ENCODE peak calls at places on chromosomes 7 and 10, in six cellular contexts. One of them, this sample, is unnamed.
A peak's percentile ranks its signal among the peaks of the same experiment; 100 is the strongest.

GRCh38 chr10:27628631-27629030 is 117.0 kb downstream of the MKX start:
- DNase-seq in Caco-2: no peak
- DNase-seq in fibroblast of pulmonary artery: no peak
- DNase-seq in transverse colon: no peak
- DNase-seq in sigmoid colon: no peak
- DNase-seq in CD4-positive, alpha-beta memory T cell: no peak
- DNase-seq in this sample: no peak

GRCh38 chr7:46566375-46566774 is 645.3 kb upstream of the IGFBP3 start:
- DNase-seq in Caco-2: no peak
- DNase-seq in fibroblast of pulmonary artery: no peak
- DNase-seq in transverse colon: no peak
- DNase-seq in sigmoid colon: no peak
- DNase-seq in CD4-positive, alpha-beta memory T cell: no peak
- DNase-seq in this sample: no peak

GRCh38 chr10:29735628-29736324 is 101.0 kb upstream of the SVIL start:
- DNase-seq in Caco-2: peak; percentile 99
- DNase-seq in fibroblast of pulmonary artery: peak; percentile 67
- DNase-seq in transverse colon: peak; percentile 92
- DNase-seq in sigmoid colon: peak; percentile 96
- DNase-seq in CD4-positive, alpha-beta memory T cell: peak; percentile 77
- DNase-seq in this sample: peak; percentile 94

GRCh38 chr10:3755440-3756359 is 29.3 kb downstream of the KLF6 start:
- DNase-seq in Caco-2: peak; percentile 80
- DNase-seq in fibroblast of pulmonary artery: peak; percentile 93
- DNase-seq in transverse colon: no peak
- DNase-seq in sigmoid colon: no peak
- DNase-seq in CD4-positive, alpha-beta memory T cell: no peak
- DNase-seq in this sample: peak; percentile 80

GRCh38 chr7:74480861-74481417 is 27.2 kb downstream of the GTF2IRD1 start:
- DNase-seq in Caco-2: peak; percentile 55
- DNase-seq in fibroblast of pulmonary artery: peak; percentile 85
- DNase-seq in transverse colon: peak; percentile 64
- DNase-seq in sigmoid colon: peak; percentile 84
- DNase-seq in CD4-positive, alpha-beta memory T cell: no peak
- DNase-seq in this sample: peak; percentile 77

GRCh38 chr10:8059191-8059936 is 4.9 kb downstream of the GATA3 start:
- DNase-seq in Caco-2: no peak
- DNase-seq in fibroblast of pulmonary artery: no peak
- DNase-seq in transverse colon: no peak
- DNase-seq in sigmoid colon: no peak
- DNase-seq in CD4-positive, alpha-beta memory T cell: peak; percentile 48
- DNase-seq in this sample: no peak

GRCh38 chr7:25216837-25217236 is 11.4 kb downstream of the NPVF start:
- DNase-seq in Caco-2: peak; percentile 44
- DNase-seq in fibroblast of pulmonary artery: peak; percentile 72
- DNase-seq in transverse colon: no peak
- DNase-seq in sigmoid colon: no peak
- DNase-seq in CD4-positive, alpha-beta memory T cell: peak; percentile 34
- DNase-seq in this sample: peak; percentile 58

GRCh38 chr7:114818501-114818900 is 103.4 kb upstream of the MDFIC start:
- DNase-seq in Caco-2: no peak
- DNase-seq in fibroblast of pulmonary artery: peak; percentile 52
- DNase-seq in transverse colon: no peak
- DNase-seq in sigmoid colon: no peak
- DNase-seq in CD4-positive, alpha-beta memory T cell: no peak
- DNase-seq in this sample: peak; percentile 83

GRCh38 chr10:77187376-77187999 is 450.1 kb downstream of the KCNMA1 start:
- DNase-seq in Caco-2: no peak
- DNase-seq in fibroblast of pulmonary artery: no peak
- DNase-seq in transverse colon: no peak
- DNase-seq in sigmoid colon: no peak
- DNase-seq in CD4-positive, alpha-beta memory T cell: no peak
- DNase-seq in this sample: no peak

GRCh38 chr7:37694208-37695080 is 10.9 kb downstream of the GPR141 start:
- DNase-seq in Caco-2: peak; percentile 21
- DNase-seq in fibroblast of pulmonary artery: no peak
- DNase-seq in transverse colon: no peak
- DNase-seq in sigmoid colon: no peak
- DNase-seq in CD4-positive, alpha-beta memory T cell: no peak
- DNase-seq in this sample: no peak

GRCh38 chr7:2660359-2661095 is 27.5 kb upstream of the AMZ1 start:
- DNase-seq in Caco-2: no peak
- DNase-seq in fibroblast of pulmonary artery: no peak
- DNase-seq in transverse colon: no peak
- DNase-seq in sigmoid colon: no peak
- DNase-seq in CD4-positive, alpha-beta memory T cell: no peak
- DNase-seq in this sample: no peak

GRCh38 chr10:120508393-120508792 is 51.4 kb downstream of the PLPP4 start:
- DNase-seq in Caco-2: no peak
- DNase-seq in fibroblast of pulmonary artery: peak; percentile 55
- DNase-seq in transverse colon: no peak
- DNase-seq in sigmoid colon: no peak
- DNase-seq in CD4-positive, alpha-beta memory T cell: no peak
- DNase-seq in this sample: peak; percentile 94

GRCh38 chr10:133335238-133336122 is 1.2 kb downstream of the CALY start:
- DNase-seq in Caco-2: no peak
- DNase-seq in fibroblast of pulmonary artery: peak; percentile 74
- DNase-seq in transverse colon: peak; percentile 62
- DNase-seq in sigmoid colon: no peak
- DNase-seq in CD4-positive, alpha-beta memory T cell: peak; percentile 89
- DNase-seq in this sample: peak; percentile 26

GRCh38 chr10:35012781-35013180 is 77.4 kb downstream of the CUL2 start:
- DNase-seq in Caco-2: no peak
- DNase-seq in fibroblast of pulmonary artery: no peak
- DNase-seq in transverse colon: no peak
- DNase-seq in sigmoid colon: no peak
- DNase-seq in CD4-positive, alpha-beta memory T cell: no peak
- DNase-seq in this sample: no peak

GRCh38 chr10:80552151-80552646 is 14.5 kb downstream of the SH2D4B start:
- DNase-seq in Caco-2: peak; percentile 28
- DNase-seq in fibroblast of pulmonary artery: no peak
- DNase-seq in transverse colon: peak; percentile 66
- DNase-seq in sigmoid colon: peak; percentile 68
- DNase-seq in CD4-positive, alpha-beta memory T cell: no peak
- DNase-seq in this sample: no peak

GRCh38 chr7:116702046-116702445 is 30.1 kb downstream of the MET start:
- DNase-seq in Caco-2: no peak
- DNase-seq in fibroblast of pulmonary artery: no peak
- DNase-seq in transverse colon: no peak
- DNase-seq in sigmoid colon: no peak
- DNase-seq in CD4-positive, alpha-beta memory T cell: no peak
- DNase-seq in this sample: no peak

GRCh38 chr10:26215534-26215922 is 1.0 kb upstream of the GAD2 start:
- DNase-seq in Caco-2: no peak
- DNase-seq in fibroblast of pulmonary artery: no peak
- DNase-seq in transverse colon: no peak
- DNase-seq in sigmoid colon: no peak
- DNase-seq in CD4-positive, alpha-beta memory T cell: no peak
- DNase-seq in this sample: no peak

GRCh38 chr10:23157691-23158369 is 34.3 kb upstream of the PTF1A start:
- DNase-seq in Caco-2: peak; percentile 45
- DNase-seq in fibroblast of pulmonary artery: peak; percentile 55
- DNase-seq in transverse colon: no peak
- DNase-seq in sigmoid colon: no peak
- DNase-seq in CD4-positive, alpha-beta memory T cell: peak; percentile 4
- DNase-seq in this sample: peak; percentile 60

GRCh38 chr10:79399242-79399831 is 46.1 kb downstream of the ZCCHC24 start:
- DNase-seq in Caco-2: no peak
- DNase-seq in fibroblast of pulmonary artery: peak; percentile 97
- DNase-seq in transverse colon: peak; percentile 79
- DNase-seq in sigmoid colon: peak; percentile 98
- DNase-seq in CD4-positive, alpha-beta memory T cell: no peak
- DNase-seq in this sample: peak; percentile 74

GRCh38 chr10:112804036-112804435 is 146.0 kb upstream of the TCF7L2 start:
- DNase-seq in Caco-2: no peak
- DNase-seq in fibroblast of pulmonary artery: no peak
- DNase-seq in transverse colon: peak; percentile 41
- DNase-seq in sigmoid colon: no peak
- DNase-seq in CD4-positive, alpha-beta memory T cell: no peak
- DNase-seq in this sample: no peak

GRCh38 chr10:124596914-124597676 is 135.5 kb downstream of the LHPP start:
- DNase-seq in Caco-2: peak; percentile 35
- DNase-seq in fibroblast of pulmonary artery: no peak
- DNase-seq in transverse colon: no peak
- DNase-seq in sigmoid colon: no peak
- DNase-seq in CD4-positive, alpha-beta memory T cell: no peak
- DNase-seq in this sample: no peak

GRCh38 chr7:112162161-112163020 is 43.8 kb downstream of the DOCK4 start:
- DNase-seq in Caco-2: peak; percentile 14
- DNase-seq in fibroblast of pulmonary artery: peak; percentile 92
- DNase-seq in transverse colon: no peak
- DNase-seq in sigmoid colon: peak; percentile 72
- DNase-seq in CD4-positive, alpha-beta memory T cell: no peak
- DNase-seq in this sample: peak; percentile 97

GRCh38 chr7:30421647-30422196 is 56.9 kb downstream of the NOD1 start:
- DNase-seq in Caco-2: no peak
- DNase-seq in fibroblast of pulmonary artery: no peak
- DNase-seq in transverse colon: no peak
- DNase-seq in sigmoid colon: no peak
- DNase-seq in CD4-positive, alpha-beta memory T cell: no peak
- DNase-seq in this sample: no peak

GRCh38 chr10:93150289-93150688 is 76.6 kb downstream of the CYP26A1 start:
- DNase-seq in Caco-2: no peak
- DNase-seq in fibroblast of pulmonary artery: no peak
- DNase-seq in transverse colon: no peak
- DNase-seq in sigmoid colon: no peak
- DNase-seq in CD4-positive, alpha-beta memory T cell: peak; percentile 8
- DNase-seq in this sample: peak; percentile 45

GRCh38 chr10:10530313-10530712 is 487.4 kb upstream of the CELF2 start:
- DNase-seq in Caco-2: no peak
- DNase-seq in fibroblast of pulmonary artery: no peak
- DNase-seq in transverse colon: no peak
- DNase-seq in sigmoid colon: no peak
- DNase-seq in CD4-positive, alpha-beta memory T cell: no peak
- DNase-seq in this sample: no peak

GRCh38 chr10:69750011-69750373 is 51.7 kb upstream of the COL13A1 start:
- DNase-seq in Caco-2: no peak
- DNase-seq in fibroblast of pulmonary artery: no peak
- DNase-seq in transverse colon: no peak
- DNase-seq in sigmoid colon: no peak
- DNase-seq in CD4-positive, alpha-beta memory T cell: no peak
- DNase-seq in this sample: no peak

GRCh38 chr10:103669944-103670343 is 176.4 kb downstream of the NEURL1 start:
- DNase-seq in Caco-2: no peak
- DNase-seq in fibroblast of pulmonary artery: no peak
- DNase-seq in transverse colon: no peak
- DNase-seq in sigmoid colon: no peak
- DNase-seq in CD4-positive, alpha-beta memory T cell: no peak
- DNase-seq in this sample: no peak

GRCh38 chr7:109579876-109580275 is 1010.2 kb downstream of the DNAJB9 start:
- DNase-seq in Caco-2: no peak
- DNase-seq in fibroblast of pulmonary artery: no peak
- DNase-seq in transverse colon: no peak
- DNase-seq in sigmoid colon: no peak
- DNase-seq in CD4-positive, alpha-beta memory T cell: no peak
- DNase-seq in this sample: no peak

GRCh38 chr10:58291538-58292174 is 22.7 kb downstream of the CISD1 start:
- DNase-seq in Caco-2: peak; percentile 79
- DNase-seq in fibroblast of pulmonary artery: peak; percentile 82
- DNase-seq in transverse colon: no peak
- DNase-seq in sigmoid colon: no peak
- DNase-seq in CD4-positive, alpha-beta memory T cell: peak; percentile 51
- DNase-seq in this sample: peak; percentile 47

GRCh38 chr7:75621124-75621523 is 117.6 kb downstream of the HIP1 start:
- DNase-seq in Caco-2: no peak
- DNase-seq in fibroblast of pulmonary artery: no peak
- DNase-seq in transverse colon: no peak
- DNase-seq in sigmoid colon: no peak
- DNase-seq in CD4-positive, alpha-beta memory T cell: no peak
- DNase-seq in this sample: no peak

GRCh38 chr7:94654764-94655561 is 970 bp downstream of the SGCE start:
- DNase-seq in Caco-2: peak; percentile 33
- DNase-seq in fibroblast of pulmonary artery: peak; percentile 61
- DNase-seq in transverse colon: no peak
- DNase-seq in sigmoid colon: peak; percentile 72
- DNase-seq in CD4-positive, alpha-beta memory T cell: no peak
- DNase-seq in this sample: peak; percentile 47

GRCh38 chr7:15309891-15310290 is 251.9 kb downstream of the AGMO start:
- DNase-seq in Caco-2: no peak
- DNase-seq in fibroblast of pulmonary artery: peak; percentile 28
- DNase-seq in transverse colon: no peak
- DNase-seq in sigmoid colon: no peak
- DNase-seq in CD4-positive, alpha-beta memory T cell: no peak
- DNase-seq in this sample: peak; percentile 24

GRCh38 chr7:101172005-101172853 is 6.9 kb upstream of the VGF start:
- DNase-seq in Caco-2: no peak
- DNase-seq in fibroblast of pulmonary artery: no peak
- DNase-seq in transverse colon: no peak
- DNase-seq in sigmoid colon: no peak
- DNase-seq in CD4-positive, alpha-beta memory T cell: no peak
- DNase-seq in this sample: peak; percentile 58

This sample was measured in kidney tubule cell.